ENCODE peak calls at places on chromosomes 6 and 20, in seven cellular contexts. S, Y, C, L, U, X and T are unnamed samples. For H3K4me1 and H3K27me3, the result is how much of the 10 kb centered on the place peaks cover.

GRCh38 chr6:50978631-50979030 is 160.0 kb downstream of the TFAP2B start:
- DNase-seq in X (no peak), U (no peak), Y (no peak), C (no peak), L (no peak), S (no peak), T (no peak)

GRCh38 chr20:57425150-57426013 is 34.2 kb downstream of the RBM38 start:
- DNase-seq in L (no peak), U (no peak), C (no peak), Y (no peak), X (no peak), S (no peak), T (no peak)

GRCh38 chr6:79947191-79948173 is at the start of gene ELOVL4:
- DNase-seq in U (peak), C (peak), S (peak), L (peak), Y (peak), X (peak), T (peak)

GRCh38 chr6:134152767-134153485 is 100.5 kb upstream of the SLC2A12 start:
- DNase-seq in S (no peak), L (no peak), Y (peak), U (no peak), C (no peak), X (no peak), T (no peak)

GRCh38 chr20:19114410-19114809 is 98.0 kb upstream of the SLC24A3 start:
- DNase-seq in L (no peak), C (no peak), S (no peak), X (no peak), U (no peak), Y (no peak), T (no peak)

GRCh38 chr20:25269057-25269832 is 21.4 kb downstream of the PYGB start:
- DNase-seq in C (no peak), Y (no peak), X (no peak), U (no peak), S (no peak), L (peak), T (no peak)

GRCh38 chr6:146700078-146700686 is 101.4 kb downstream of the ADGB start:
- DNase-seq in S (no peak), L (no peak), U (peak), Y (peak), C (peak), X (peak), T (peak)

GRCh38 chr6:2264932-2265331 is 19.5 kb upstream of the GMDS start:
- DNase-seq in L (no peak), C (no peak), S (no peak), Y (no peak), X (no peak), U (no peak), T (no peak)

GRCh38 chr6:114747995-114748625 is 405.3 kb upstream of the HS3ST5 start:
- DNase-seq in L (no peak), U (peak), Y (peak), X (no peak), C (no peak), S (no peak), T (no peak)

GRCh38 chr6:95387845-95388244 is 189.5 kb upstream of the MANEA start:
- DNase-seq in S (no peak), L (no peak), Y (no peak), C (no peak), X (no peak), U (no peak), T (no peak)

GRCh38 chr6:5025911-5026819 is 22.3 kb upstream of the RPP40 start:
- DNase-seq in S (no peak), Y (peak), C (no peak), U (peak), L (peak), X (no peak), T (no peak)

GRCh38 chr6:37059344-37060194 is 54.1 kb downstream of the FGD2 start:
- DNase-seq in C (no peak), S (no peak), U (peak), X (no peak), Y (peak), L (peak), T (no peak)

GRCh38 chr20:8370774-8371173 is 238.7 kb downstream of the PLCB1 start:
- DNase-seq in L (no peak), Y (no peak), C (no peak), S (no peak), X (no peak), U (no peak), T (no peak)

GRCh38 chr6:126235363-126235762 is 104.6 kb upstream of the CENPW start:
- DNase-seq in S (no peak), L (no peak), Y (no peak), X (no peak), C (no peak), U (no peak), T (no peak)

GRCh38 chr6:56096946-56097345 is 150.4 kb downstream of the COL21A1 start:
- DNase-seq in U (peak), C (no peak), Y (no peak), X (no peak), L (no peak), S (no peak), T (no peak)

GRCh38 chr6:25753079-25753478 is 1.5 kb upstream of the SLC17A4 start:
- DNase-seq in S (no peak), L (no peak), X (no peak), C (no peak), Y (no peak), U (no peak), T (no peak)

GRCh38 chr6:162750776-162751175 is 23.0 kb downstream of the PACRG start:
- DNase-seq in L (no peak), C (no peak), U (no peak), Y (no peak), S (no peak), X (no peak), T (no peak)

GRCh38 chr6:41939091-41939847 is 2.3 kb downstream of the CCND3 start:
- DNase-seq in C (no peak), L (peak), Y (peak), S (no peak), U (no peak), X (no peak), T (no peak)

GRCh38 chr6:20661721-20662120 is 127.5 kb downstream of the CDKAL1 start:
- DNase-seq in S (no peak), U (peak), Y (no peak), C (no peak), L (no peak), X (no peak), T (no peak)

GRCh38 chr6:126701799-126702198 is 361.9 kb downstream of the CENPW start:
- DNase-seq in L (no peak), U (no peak), S (no peak), Y (no peak), C (no peak), X (no peak), T (no peak)

GRCh38 chr6:51965222-51965801 is 122.1 kb downstream of the PKHD1 start:
- DNase-seq in X (no peak), Y (no peak), U (no peak), S (no peak), L (no peak), C (no peak), T (no peak)

GRCh38 chr6:2766767-2767314 is 1.6 kb downstream of the WRNIP1 start:
- DNase-seq in Y (no peak), C (no peak), L (no peak), X (no peak), S (no peak), U (no peak), T (no peak)

DNA sequence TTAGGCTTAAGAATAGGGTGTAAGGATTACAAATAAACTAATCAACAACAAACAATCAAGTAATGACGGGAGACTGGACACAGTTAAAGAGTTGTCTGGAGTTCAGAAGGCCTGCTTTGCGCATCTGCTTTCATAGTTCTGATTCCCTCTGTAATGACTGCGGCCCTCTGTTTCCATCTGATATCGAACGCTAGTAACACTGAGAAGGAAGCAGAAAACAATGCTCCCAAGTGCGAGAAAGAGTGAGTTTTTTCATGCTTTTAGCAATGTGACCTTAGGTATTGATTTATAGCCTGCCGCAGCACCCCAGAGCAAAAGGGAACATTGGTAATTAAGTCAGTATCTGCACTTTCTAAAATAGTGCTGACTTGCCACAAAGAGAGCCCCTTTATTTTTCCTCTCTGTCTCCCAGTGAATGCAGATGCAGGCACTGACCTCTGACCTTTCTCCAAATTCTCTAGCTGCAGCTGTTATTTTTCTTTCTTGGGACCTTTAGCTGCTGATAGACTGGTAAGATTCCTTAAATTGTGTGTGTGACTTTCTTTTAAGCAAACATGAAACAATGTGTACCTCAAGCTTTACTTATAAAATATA is 129.8 kb downstream of the HDGFL1 start:
- DNase-seq in U (peak), Y (no peak), C (no peak), S (no peak), X (no peak), L (no peak), T (no peak)
- H3K4me3 ChIP-seq in U (no peak), Y (no peak), C (no peak), S (no peak), X (no peak), L (no peak), T (no peak)

GRCh38 chr20:61964675-61965605 is 100.7 kb downstream of the TAF4 start:
- DNase-seq in X (no peak), L (no peak), Y (no peak), C (no peak), S (no peak), U (no peak), T (no peak)

GRCh38 chr20:61965606-61966491 is 99.8 kb downstream of the TAF4 start:
- DNase-seq in C (no peak), X (no peak), U (no peak), L (no peak), Y (no peak), S (no peak), T (no peak)

GRCh38 chr20:61963885-61964674 is 101.6 kb downstream of the TAF4 start:
- DNase-seq in Y (no peak), S (no peak), L (no peak), X (no peak), C (no peak), U (no peak), T (no peak)

GRCh38 chr20:61960836-61961235 is 104.8 kb downstream of the TAF4 start:
- DNase-seq in U (no peak), C (no peak), Y (no peak), S (no peak), X (no peak), L (peak), T (no peak)

DNA sequence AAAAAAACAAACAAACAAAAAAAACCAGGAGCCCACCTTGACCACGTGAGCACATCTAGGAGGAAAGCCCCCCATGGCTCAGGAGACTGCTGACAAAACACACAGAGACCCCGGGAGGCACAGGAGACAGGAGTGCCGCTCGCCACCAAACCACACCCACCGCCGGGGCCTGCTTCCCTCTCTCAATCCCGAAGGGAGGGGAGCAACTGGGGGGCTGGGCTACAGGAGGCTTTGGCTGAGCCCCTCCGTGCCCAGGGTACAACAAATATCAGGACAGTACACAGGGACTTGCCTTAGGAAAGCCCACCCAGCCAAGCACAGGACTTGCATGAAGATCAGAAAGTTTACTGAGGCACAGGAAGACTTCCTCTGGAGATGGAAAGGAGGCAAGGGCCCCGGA is 102.5 kb downstream of the TAF4 start:
- DNase-seq in X (no peak), U (no peak), L (peak), Y (no peak), C (no peak), S (no peak), T (no peak)
- H3K4me1 ChIP-seq in X (under half), U (under half), L (under half), Y (under half), C (under half), S (under half), T (under half)

GRCh38 chr6:159043236-159043635 is 1.6 kb downstream of the TAGAP start:
- DNase-seq in X (peak), U (no peak), C (no peak), S (no peak), Y (no peak), L (no peak), T (peak)
- H3K27me3 ChIP-seq in X (under half), U (under half), C (under half), S (under half), Y (under half), L (under half), T (under half)

GRCh38 chr6:75333811-75334210 is 49.2 kb upstream of the TMEM30A start:
- DNase-seq in C (no peak), L (no peak), Y (no peak), U (no peak), S (no peak), X (no peak), T (no peak)
- H3K4me3 ChIP-seq in C (no peak), L (no peak), Y (no peak), U (no peak), S (peak), X (no peak), T (no peak)

GRCh38 chr20:48682529-48683385 is 145.0 kb downstream of the PREX1 start:
- DNase-seq in C (no peak), U (peak), L (peak), X (no peak), Y (peak), S (peak), T (no peak)
- H3K4me1 ChIP-seq in C (under half), U (half or more), L (half or more), X (under half), Y (under half), S (half or more), T (under half)

GRCh38 chr20:63015665-63016361 is 9.0 kb upstream of the BHLHE23 start:
- DNase-seq in S (no peak), L (no peak), Y (no peak), X (no peak), U (no peak), C (no peak), T (no peak)
- H3K27me3 ChIP-seq in S (under half), L (half or more), Y (half or more), X (under half), U (under half), C (under half), T (under half)